ENCODE peak calls at places on chromosome 14, in four cellular contexts. P is HepG2, Z is IMR-90, N is GM23248. F is an unnamed sample.

GRCh38 chr14:33052899-33053400 is 114.3 kb downstream of the NPAS3 start:
- DNase-seq in P (no peak), Z (no peak), N (no peak), F (no peak)

GRCh38 chr14:55272922-55273321 is 1.7 kb downstream of the FBXO34 start:
- DNase-seq in P (no peak), Z (no peak), N (no peak), F (no peak)

GRCh38 chr14:30559638-30560071 is 697 bp downstream of the G2E3 start:
- DNase-seq in P (peak; percentile 64), Z (peak; percentile 42), N (peak; percentile 64), F (peak; percentile 39)

GRCh38 chr14:30450620-30451019 is 108.3 kb upstream of the G2E3 start:
- DNase-seq in P (no peak), Z (peak; percentile 2), N (peak; percentile 3), F (peak; percentile 19)

GRCh38 chr14:90760591-90761316 is 55.5 kb downstream of the TTC7B start:
- DNase-seq in P (peak; percentile 38), Z (peak; percentile 33), N (peak; percentile 40), F (peak; percentile 50)

GRCh38 chr14:58864751-58865519 is 227.2 kb downstream of the DACT1 start:
- DNase-seq in P (no peak), Z (peak; percentile 82), N (peak; percentile 87), F (peak; percentile 91)

GRCh38 chr14:26601856-26602255 is 4.0 kb upstream of the NOVA1 start:
- DNase-seq in P (no peak), Z (no peak), N (no peak), F (no peak)

GRCh38 chr14:90522585-90523191 is 125.9 kb downstream of the CALM1 start:
- DNase-seq in P (no peak), Z (no peak), N (peak; percentile 66), F (peak; percentile 59)

GRCh38 chr14:57199911-57200310 is 68.8 kb downstream of the EXOC5 start:
- DNase-seq in P (no peak), Z (peak; percentile 79), N (peak; percentile 67), F (peak; percentile 63)

DNA sequence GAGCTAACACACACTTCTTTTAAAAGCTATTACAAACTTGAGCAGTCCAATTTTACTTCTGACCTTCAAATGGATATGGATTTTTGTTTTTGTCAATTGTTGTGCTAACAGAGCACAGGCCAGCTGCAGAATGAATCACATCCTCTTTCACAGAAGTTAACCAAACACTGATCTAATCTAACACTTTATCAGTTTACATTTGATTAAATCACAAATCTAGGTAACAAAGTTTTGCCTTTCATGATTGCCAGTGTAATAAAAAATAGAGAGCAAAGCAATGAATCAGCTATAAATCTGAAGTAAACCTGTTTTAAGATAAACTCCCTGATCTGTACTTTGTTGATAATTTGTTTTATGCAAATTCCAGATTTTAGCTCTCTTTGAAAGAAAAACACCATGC is 273.1 kb upstream of the RGS6 start:
- DNase-seq in P (peak; percentile 34), Z (peak; percentile 64), N (peak; percentile 39), F (peak; percentile 55)
- H3K4me2 ChIP-seq in P (no peak overlapping the region), Z (peak overlapping the region; percentile 41), N (peak overlapping the region; percentile 25), F (no peak overlapping the region)

GRCh38 chr14:88834883-88835431 is 10.5 kb downstream of the TTC8 start:
- DNase-seq in P (no peak), Z (peak; percentile 87), N (peak; percentile 76), F (peak; percentile 84)
- H3K4me2 ChIP-seq in P (no peak overlapping the region), Z (peak overlapping the region; percentile 50), N (peak overlapping the region; percentile 71), F (peak overlapping the region; percentile 86)

GRCh38 chr14:101504096-101504948 is 57.0 kb upstream of the DIO3 start:
- DNase-seq in P (no peak), Z (no peak), N (no peak), F (no peak)

GRCh38 chr14:101503431-101504095 is 57.7 kb upstream of the DIO3 start:
- DNase-seq in P (no peak), Z (no peak), N (no peak), F (no peak)

GRCh38 chr14:101506211-101506920 is 54.9 kb upstream of the DIO3 start:
- DNase-seq in P (no peak), Z (no peak), N (no peak), F (no peak)

GRCh38 chr14:101506921-101507300 is 54.4 kb upstream of the DIO3 start:
- DNase-seq in P (no peak), Z (no peak), N (no peak), F (no peak)

DNA sequence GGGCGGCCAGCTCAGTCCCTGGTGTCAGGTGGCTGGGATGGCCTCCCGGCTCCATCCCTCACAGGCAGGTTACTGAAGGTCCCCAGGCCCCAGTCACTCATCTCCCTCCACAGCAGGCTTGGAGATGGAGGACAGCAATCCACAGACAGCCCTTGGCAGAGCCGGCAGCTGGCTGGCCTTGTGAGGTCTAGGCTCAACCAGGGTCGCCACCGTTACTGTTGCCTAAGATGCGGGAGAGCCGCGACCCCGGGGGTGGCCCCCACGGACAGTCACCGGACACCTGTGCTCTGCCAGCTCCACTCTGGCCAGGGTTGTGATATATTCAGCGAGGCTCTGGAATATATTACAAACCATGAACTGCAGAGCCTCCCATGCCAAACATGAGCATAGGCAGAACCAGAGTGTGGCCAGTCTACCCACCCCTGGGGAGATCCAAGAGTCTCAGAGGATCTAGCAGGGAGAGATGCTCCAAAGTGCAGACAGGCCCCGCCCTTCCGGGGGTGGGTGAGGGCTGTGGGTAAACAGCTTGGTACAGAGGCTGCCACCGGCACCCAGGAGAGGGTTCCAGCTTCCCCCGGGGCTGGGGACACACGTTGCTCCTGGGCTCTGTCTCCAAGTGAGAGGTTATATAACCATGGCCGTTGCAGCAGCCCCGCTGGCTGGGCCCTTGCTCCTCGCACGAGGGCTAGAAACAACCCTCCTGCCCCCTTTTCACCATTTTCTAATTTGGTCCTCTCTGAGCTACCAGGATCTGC is 55.9 kb upstream of the DIO3 start:
- DNase-seq in P (no peak), Z (no peak), N (no peak), F (no peak)
- H3K4me2 ChIP-seq in P (no peak overlapping the region), Z (no peak overlapping the region), N (no peak overlapping the region), F (no peak overlapping the region)

GRCh38 chr14:93035917-93036651 is 79.6 kb downstream of the ITPK1 start:
- DNase-seq in P (peak; percentile 91), Z (no peak), N (peak; percentile 48), F (peak; percentile 57)

GRCh38 chr14:93034671-93034994 is 81.1 kb downstream of the ITPK1 start:
- DNase-seq in P (no peak), Z (no peak), N (no peak), F (no peak)

GRCh38 chr14:93036652-93037341 is 78.9 kb downstream of the ITPK1 start:
- DNase-seq in P (peak; percentile 69), Z (no peak), N (no peak), F (peak; percentile 18)

GRCh38 chr14:93033983-93034670 is 81.6 kb downstream of the ITPK1 start:
- DNase-seq in P (no peak), Z (no peak), N (no peak), F (no peak)

DNA sequence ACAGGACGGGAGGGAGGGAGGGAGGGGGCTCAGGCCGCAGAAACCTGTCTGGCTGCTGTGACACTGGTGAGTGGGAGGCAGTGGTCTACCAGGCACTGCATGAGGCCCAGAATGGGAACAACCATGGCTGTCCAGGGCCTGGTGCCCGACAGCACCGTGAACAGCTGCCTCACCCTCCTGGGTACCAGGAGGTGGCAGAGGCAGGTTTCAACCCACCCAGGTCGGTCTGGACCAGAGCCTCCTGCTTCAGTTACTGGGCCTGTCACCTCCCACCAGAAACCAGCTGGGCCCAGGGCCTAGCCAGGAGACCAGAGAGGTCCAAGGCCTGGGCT is 80.2 kb downstream of the ITPK1 start:
- DNase-seq in P (no peak), Z (no peak), N (no peak), F (no peak)
- H3K4me2 ChIP-seq in P (peak overlapping the region; percentile 72), Z (no peak overlapping the region), N (no peak overlapping the region), F (no peak overlapping the region)

GRCh38 chr14:73762375-73762822 is 48.2 kb upstream of the PNMA1 start:
- DNase-seq in P (no peak), Z (no peak), N (no peak), F (no peak)
- H3K4me2 ChIP-seq in P (peak overlapping the region; percentile 43), Z (no peak overlapping the region), N (no peak overlapping the region), F (no peak overlapping the region)

GRCh38 chr14:75044760-75045159 is 6.5 kb downstream of the MLH3 start:
- DNase-seq in P (no peak), Z (peak; percentile 43), N (no peak), F (peak; percentile 92)
- H3K4me2 ChIP-seq in P (no peak overlapping the region), Z (peak overlapping the region; percentile 36), N (peak overlapping the region; percentile 48), F (peak overlapping the region; percentile 69)

GRCh38 chr14:64706119-64706465 is 1.9 kb downstream of the PLEKHG3 start:
- DNase-seq in P (no peak), Z (no peak), N (no peak), F (no peak)
- H3K4me2 ChIP-seq in P (peak overlapping the region; percentile 94), Z (no peak overlapping the region), N (no peak overlapping the region), F (no peak overlapping the region)

F was measured in fibroblast of lung.